ENCODE peak calls at places on chromosome 12, in eight cellular contexts. U, V, L, D, B, A, O and I are unnamed samples.

GRCh38 chr12:26493656-26494055 is 298.3 kb downstream of the SSPN start:
- DNase-seq in O (no peak), U (no peak), A (peak; percentile 21), D (no peak), V (no peak), B (no peak), L (no peak), I (no peak)

GRCh38 chr12:96401061-96401871 is 1.0 kb upstream of the CDK17 start:
- DNase-seq in U (peak; percentile 88), L (no peak), D (no peak), V (peak; percentile 4), B (no peak), A (peak; percentile 51), O (peak; percentile 38), I (peak; percentile 43)

GRCh38 chr12:81170072-81170471 is 92.2 kb downstream of the ACSS3 start:
- DNase-seq in L (no peak), D (no peak), A (no peak), B (no peak), V (no peak), U (peak; percentile 46), O (no peak), I (no peak)

GRCh38 chr12:57085999-57086950 is 2.6 kb upstream of the NAB2 start:
- DNase-seq in O (peak; percentile 58), L (peak; percentile 67), A (no peak), U (peak; percentile 81), B (peak; percentile 77), V (peak; percentile 90), D (peak; percentile 73), I (peak; percentile 83)

GRCh38 chr12:45415393-45415817 is 199.5 kb downstream of the ANO6 start:
- DNase-seq in O (no peak), L (peak; percentile 74), D (no peak), V (no peak), U (peak; percentile 100), B (peak; percentile 78), A (peak; percentile 87), I (no peak)

GRCh38 chr12:56628671-56629458 is 1.3 kb downstream of the BAZ2A start:
- DNase-seq in O (peak; percentile 79), V (peak; percentile 59), U (peak; percentile 83), L (peak; percentile 73), D (peak; percentile 92), B (peak; percentile 78), A (no peak), I (peak; percentile 67)

GRCh38 chr12:57389033-57389432 is 41.8 kb downstream of the R3HDM2 start:
- DNase-seq in B (no peak), A (peak; percentile 10), L (no peak), O (no peak), V (no peak), D (no peak), U (peak; percentile 92), I (no peak)

GRCh38 chr12:55659486-55660385 is 23.0 kb downstream of the OR10P1 start:
- DNase-seq in B (no peak), V (peak; percentile 49), D (no peak), O (peak; percentile 28), U (peak; percentile 73), L (no peak), A (no peak), I (no peak)

GRCh38 chr12:29245246-29245645 is 96.2 kb downstream of the FAR2 start:
- DNase-seq in D (no peak), U (peak; percentile 19), O (no peak), V (no peak), A (no peak), B (no peak), L (no peak), I (no peak)

GRCh38 chr12:118611770-118612169 is 235.4 kb downstream of the SUDS3 start:
- DNase-seq in L (no peak), A (no peak), O (no peak), B (no peak), U (no peak), D (no peak), V (no peak), I (no peak)

GRCh38 chr12:42756841-42757661 is 167.5 kb upstream of the PRICKLE1 start:
- DNase-seq in O (no peak), B (no peak), A (peak; percentile 85), V (peak; percentile 76), U (peak; percentile 92), L (no peak), D (no peak), I (peak; percentile 68)

GRCh38 chr12:122064034-122064777 is 14.3 kb upstream of the MLXIP start:
- DNase-seq in U (peak; percentile 63), D (peak; percentile 90), O (peak; percentile 88), L (peak; percentile 88), B (peak; percentile 86), V (peak; percentile 87), A (peak; percentile 99), I (peak; percentile 97)

GRCh38 chr12:89671469-89671868 is 37.2 kb downstream of the ATP2B1 start:
- DNase-seq in V (peak; percentile 20), L (no peak), A (no peak), O (no peak), B (no peak), D (no peak), U (peak; percentile 66), I (no peak)

GRCh38 chr12:108515916-108516315 is 839 bp downstream of the FICD start:
- DNase-seq in B (no peak), O (no peak), V (no peak), D (no peak), U (peak; percentile 22), L (no peak), A (no peak), I (no peak)

GRCh38 chr12:69351462-69352236 is 3.5 kb downstream of the LYZ start:
- DNase-seq in B (no peak), D (no peak), A (no peak), L (no peak), U (no peak), V (no peak), O (no peak), I (no peak)

GRCh38 chr12:67981236-67982164 is 7.7 kb upstream of the IFNG-AS1 start:
- DNase-seq in L (no peak), D (no peak), B (no peak), A (peak; percentile 81), O (no peak), V (no peak), U (peak; percentile 95), I (no peak)

GRCh38 chr12:110546339-110546738 is 36.8 kb downstream of the PPTC7 start:
- DNase-seq in B (no peak), V (no peak), L (no peak), D (no peak), O (no peak), A (no peak), U (peak; percentile 90), I (no peak)

GRCh38 chr12:6852651-6853354 is 853 bp downstream of the USP5 start:
- DNase-seq in A (no peak), U (peak; percentile 90), O (peak; percentile 50), L (no peak), D (peak; percentile 69), B (peak; percentile 67), V (peak; percentile 64), I (peak; percentile 87)

GRCh38 chr12:108511633-108512540 is 3.2 kb upstream of the FICD start:
- DNase-seq in L (peak; percentile 55), D (peak; percentile 93), B (peak; percentile 78), V (peak; percentile 80), U (peak; percentile 68), A (peak; percentile 50), O (peak; percentile 75), I (peak; percentile 81)

GRCh38 chr12:131836193-131836592 is 8.0 kb downstream of the MMP17 start:
- DNase-seq in V (no peak), B (no peak), D (no peak), U (peak; percentile 33), O (no peak), A (no peak), L (no peak), I (no peak)

GRCh38 chr12:131093971-131094830 is 140.5 kb downstream of the ADGRD1 start:
- DNase-seq in B (peak; percentile 9), L (no peak), V (no peak), A (no peak), D (peak; percentile 37), U (no peak), O (peak; percentile 4), I (no peak)

GRCh38 chr12:28079539-28079938 is 107.0 kb upstream of the PTHLH start:
- DNase-seq in D (no peak), U (no peak), O (no peak), A (no peak), B (no peak), L (no peak), V (no peak), I (no peak)

GRCh38 chr12:3313655-3314305 is 177.2 kb upstream of the PRMT8 start:
- DNase-seq in U (peak; percentile 59), A (no peak), V (peak; percentile 74), O (no peak), B (no peak), D (no peak), L (no peak), I (peak; percentile 87)

GRCh38 chr12:96177013-96177412 is 17.2 kb upstream of the ELK3 start:
- DNase-seq in D (no peak), U (peak; percentile 91), L (no peak), B (no peak), V (no peak), A (no peak), O (no peak), I (no peak)

GRCh38 chr12:98868076-98868475 is 223.0 kb downstream of the APAF1 start:
- DNase-seq in V (no peak), O (no peak), B (no peak), A (no peak), L (no peak), U (no peak), D (no peak), I (no peak)

GRCh38 chr12:9649532-9649940 is 20.0 kb upstream of the CLEC2D start:
- DNase-seq in B (no peak), D (no peak), L (no peak), O (no peak), U (no peak), V (peak; percentile 20), A (no peak), I (peak; percentile 20)
- H3K4me3 ChIP-seq in B (peak overlapping the region; percentile 86), D (peak overlapping the region; percentile 64), L (peak overlapping the region; percentile 74), O (peak overlapping the region; percentile 83), U (peak overlapping the region; percentile 82), V (peak overlapping the region; percentile 64), A (no peak overlapping the region), I (peak overlapping the region; percentile 69)

GRCh38 chr12:124142395-124143005 is 152.4 kb upstream of the RFLNA start:
- DNase-seq in O (no peak), D (no peak), B (no peak), U (no peak), V (no peak), A (no peak), L (no peak), I (no peak)
- H3K27me3 ChIP-seq in O (no peaks in the 10 kb centered on the region), D (no peaks in the 10 kb centered on the region), B (no peaks in the 10 kb centered on the region), U (peaks cover 12% of the 10 kb centered on the region), V (no peaks in the 10 kb centered on the region), A (no peaks in the 10 kb centered on the region), L (no peaks in the 10 kb centered on the region), I (no peaks in the 10 kb centered on the region)

GRCh38 chr12:52790427-52791270 is 5.3 kb downstream of the KRT3 start:
- DNase-seq in U (no peak), O (no peak), V (no peak), B (no peak), L (no peak), A (no peak), D (no peak), I (peak; percentile 46)
- H3K4me3 ChIP-seq in U (no peak overlapping the region), O (no peak overlapping the region), V (no peak overlapping the region), B (no peak overlapping the region), L (no peak overlapping the region), A (no peak overlapping the region), D (no peak overlapping the region), I (no peak overlapping the region)

DNA sequence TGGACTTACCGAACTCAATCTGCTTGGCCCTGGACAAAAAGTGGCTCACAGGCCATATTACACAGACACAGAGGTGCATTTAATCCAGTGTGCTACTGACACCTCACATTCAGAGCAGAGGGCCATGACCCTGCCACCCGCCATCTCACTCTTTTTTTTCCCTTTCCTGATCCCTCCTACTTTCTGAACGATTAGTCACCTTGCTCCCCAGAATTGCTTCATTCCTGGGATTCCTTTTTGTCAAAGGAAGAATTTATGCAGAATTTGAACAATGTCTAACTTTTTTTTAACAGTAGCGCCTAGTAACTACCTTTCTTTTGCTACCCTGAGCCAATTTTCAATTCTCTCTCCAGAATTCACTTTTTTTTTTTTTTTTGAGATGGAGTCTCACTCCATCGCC is 4.6 kb downstream of the PKP2 start:
- DNase-seq in L (no peak), U (peak; percentile 9), O (no peak), D (no peak), A (no peak), B (no peak), V (peak; percentile 49), I (peak; percentile 61)
- H3K27me3 ChIP-seq in L (peaks cover 20% of the 10 kb centered on the region), U (peaks cover 16% of the 10 kb centered on the region), O (peaks cover 24% of the 10 kb centered on the region), D (no peaks in the 10 kb centered on the region), A (no peaks in the 10 kb centered on the region), B (no peaks in the 10 kb centered on the region), V (peaks cover 16% of the 10 kb centered on the region), I (no peaks in the 10 kb centered on the region)